ENCODE peak calls at places on chromosomes 16 and 17, in six cellular contexts. X is foreskin fibroblast; F is head of caudate nucleus; Z is prostate gland; H is HT1080; J is stimulated activated CD8-positive, alpha-beta memory T cell treated with anti-CD3 and anti-CD28 coated beads, Interleukin-4, amount 100 ng/mL, for 1 hour. U is an unnamed sample.

GRCh38 chr17:5610956-5611355 is 26.6 kb upstream of the NLRP1 start:
- DNase-seq in X (no peak), Z (no peak), H (no peak), J (no peak), F (peak), U (no peak)

GRCh38 chr16:13307861-13308260 is 406.5 kb downstream of the SHISA9 start:
- DNase-seq in H (no peak), X (peak), Z (no peak), J (no peak), F (no peak), U (no peak)

GRCh38 chr17:49971848-49972485 is 3.0 kb downstream of the DLX4 start:
- DNase-seq in J (no peak), F (no peak), X (no peak), H (no peak), Z (no peak), U (no peak)

GRCh38 chr17:58320570-58321323 is 7.8 kb downstream of the TSPOAP1 start:
- DNase-seq in F (no peak), Z (no peak), X (no peak), H (no peak), J (no peak), U (no peak)

GRCh38 chr16:27721548-27722265 is 171.8 kb downstream of the KATNIP start:
- DNase-seq in J (no peak), X (peak), Z (no peak), F (peak), H (no peak), U (no peak)

GRCh38 chr17:68054296-68054900 is 18.9 kb downstream of the KPNA2 start:
- DNase-seq in X (peak), J (no peak), Z (no peak), H (no peak), F (peak), U (peak)

GRCh38 chr17:49817993-49818392 is 29.5 kb downstream of the KAT7 start:
- DNase-seq in J (peak), F (no peak), H (no peak), Z (no peak), X (no peak), U (no peak)

GRCh38 chr16:88393034-88393433 is 10.3 kb downstream of the ZNF469 start:
- DNase-seq in J (no peak), H (no peak), X (peak), F (peak), Z (no peak), U (peak)

GRCh38 chr17:49438885-49439284 is 24.2 kb upstream of the PHB1 start:
- DNase-seq in H (no peak), X (no peak), F (peak), J (no peak), Z (no peak), U (no peak)

GRCh38 chr17:21297597-21297996 is 13.1 kb downstream of the MAP2K3 start:
- DNase-seq in J (no peak), H (no peak), X (no peak), F (no peak), Z (no peak), U (no peak)